ENCODE peak calls at places on chromosomes 11 and 22, in ten cellular contexts. Z is CD8-positive, alpha-beta T cell; V is lower lobe of right lung; Q is IMR-90; H is uterus; X is Peyer's patch; J is endodermal cell; D is mesendoderm; W is CD4-positive, CD25-positive, alpha-beta regulatory T cell; K is sigmoid colon. C is an unnamed sample.

GRCh38 chr11:65491163-65491465 is 7.7 kb upstream of the MALAT1 start:
- DNase-seq in Z (no peak), V (no peak), Q (no peak), H (no peak), X (peak), J (no peak), D (no peak), W (no peak), K (peak), C (no peak)

GRCh38 chr11:120608760-120609211 is 97.2 kb downstream of the GRIK4 start:
- DNase-seq in Z (no peak), V (peak), Q (no peak), H (no peak), X (no peak), J (peak), D (no peak), W (no peak), K (no peak), C (no peak)

GRCh38 chr11:79314906-79315689 is 125.7 kb downstream of the TENM4 start:
- DNase-seq in Z (no peak), V (no peak), Q (peak), H (no peak), X (no peak), J (peak), D (peak), W (no peak), K (no peak), C (no peak)

GRCh38 chr22:30861688-30862552 is 106.7 kb downstream of the MORC2 start:
- DNase-seq in Z (no peak), V (no peak), Q (no peak), H (no peak), X (no peak), J (no peak), D (no peak), W (no peak), K (no peak), C (no peak)

GRCh38 chr11:22337571-22338464 is at the start of gene SLC17A6:
- DNase-seq in Z (no peak), V (no peak), Q (peak), H (no peak), X (no peak), J (peak), D (peak), W (no peak), K (no peak), C (no peak)

GRCh38 chr11:64276653-64277431 is 7.6 kb downstream of the BAD start:
- DNase-seq in Z (no peak), V (peak), Q (no peak), H (no peak), X (no peak), J (no peak), D (no peak), W (no peak), K (no peak), C (peak)

GRCh38 chr11:114302663-114303062 is 6.5 kb downstream of the NNMT start:
- DNase-seq in Z (no peak), V (no peak), Q (no peak), H (no peak), X (no peak), J (no peak), D (no peak), W (no peak), K (no peak), C (no peak)

GRCh38 chr11:117273550-117274289 is 17.4 kb upstream of the BACE1-AS start:
- DNase-seq in Z (no peak), V (no peak), Q (peak), H (no peak), X (no peak), J (no peak), D (peak), W (no peak), K (no peak), C (no peak)

GRCh38 chr22:35622132-35622913 is 5.2 kb upstream of the MB start:
- DNase-seq in Z (no peak), V (peak), Q (no peak), H (peak), X (peak), J (peak), D (peak), W (no peak), K (peak), C (peak)

GRCh38 chr22:32987081-32987631 is 71.0 kb downstream of the SYN3 start:
- DNase-seq in Z (no peak), V (no peak), Q (no peak), H (no peak), X (no peak), J (peak), D (peak), W (no peak), K (no peak), C (no peak)
- H3K27ac ChIP-seq in Z (no peak), V (no peak), Q (no peak), H (no peak), X (no peak), J (peak), D (peak), W (no peak), K (no peak), C (no peak)

DNA sequence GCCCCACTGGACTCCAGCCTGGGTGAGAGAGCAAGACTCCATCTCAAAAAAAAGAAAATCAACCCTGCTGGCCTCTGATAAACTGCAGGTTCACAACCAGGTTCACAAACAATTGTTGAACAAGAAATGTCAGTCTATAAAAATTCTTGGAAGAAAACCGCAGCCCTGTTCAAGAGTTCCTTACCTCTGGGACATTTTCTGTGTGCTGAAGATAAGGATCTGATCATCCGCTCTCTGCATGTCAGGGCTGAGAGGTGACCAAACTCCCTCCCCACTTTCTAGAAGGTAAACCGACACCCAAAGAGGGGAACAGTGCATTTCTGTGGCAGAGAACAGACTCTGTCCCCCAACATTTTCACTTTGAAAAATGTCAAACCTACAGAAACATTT is 4.2 kb upstream of the UPK3A start:
- DNase-seq in Z (no peak), V (no peak), Q (no peak), H (no peak), X (no peak), J (no peak), D (no peak), W (no peak), K (no peak), C (no peak)
- H3K27ac ChIP-seq in Z (no peak), V (no peak), Q (peak), H (peak), X (peak), J (no peak), D (no peak), W (no peak), K (peak), C (no peak)

GRCh38 chr22:37141476-37141875 is 8.2 kb downstream of the IL2RB start:
- DNase-seq in Z (no peak), V (no peak), Q (no peak), H (no peak), X (no peak), J (no peak), D (no peak), W (no peak), K (no peak), C (no peak)
- H3K27ac ChIP-seq in Z (no peak), V (no peak), Q (no peak), H (no peak), X (no peak), J (no peak), D (no peak), W (peak), K (no peak), C (no peak)

GRCh38 chr11:126383301-126384052 is 28.0 kb downstream of the ST3GAL4 start:
- DNase-seq in Z (no peak), V (no peak), Q (no peak), H (no peak), X (no peak), J (peak), D (no peak), W (no peak), K (no peak), C (no peak)
- H3K27ac ChIP-seq in Z (no peak), V (no peak), Q (no peak), H (no peak), X (no peak), J (no peak), D (no peak), W (no peak), K (no peak), C (no peak)

DNA sequence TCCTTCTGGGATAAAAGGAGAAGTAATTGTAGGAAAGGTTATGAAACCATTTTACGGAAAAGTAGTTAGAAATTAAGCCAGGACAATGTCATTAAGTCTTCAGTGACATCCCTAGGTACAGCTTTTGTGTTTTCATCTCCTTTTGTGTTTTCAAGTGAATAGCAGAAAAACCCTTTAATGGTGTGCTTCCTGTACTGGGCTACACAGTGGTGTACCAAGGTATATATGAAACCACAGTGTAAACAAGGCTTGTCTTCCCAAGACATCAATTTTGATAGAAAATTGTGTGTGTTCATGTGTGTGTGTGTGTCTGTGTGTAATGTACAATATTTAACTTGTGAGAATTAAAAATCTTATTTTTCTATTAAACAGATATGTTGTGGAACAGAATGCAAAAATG is 8.9 kb downstream of the MRPL17 start:
- DNase-seq in Z (no peak), V (no peak), Q (no peak), H (no peak), X (no peak), J (no peak), D (no peak), W (no peak), K (no peak), C (no peak)
- H3K27ac ChIP-seq in Z (no peak), V (peak), Q (no peak), H (no peak), X (no peak), J (no peak), D (no peak), W (no peak), K (no peak), C (no peak)

GRCh38 chr11:111631034-111631665 is 28.9 kb downstream of the SIK2 start:
- DNase-seq in Z (no peak), V (no peak), Q (peak), H (no peak), X (no peak), J (no peak), D (no peak), W (no peak), K (no peak), C (no peak)
- H3K27ac ChIP-seq in Z (no peak), V (no peak), Q (no peak), H (no peak), X (no peak), J (no peak), D (no peak), W (no peak), K (no peak), C (no peak)

GRCh38 chr11:47406896-47407745 is 1.3 kb upstream of the SLC39A13 start:
- DNase-seq in Z (no peak), V (no peak), Q (peak), H (no peak), X (no peak), J (peak), D (peak), W (no peak), K (peak), C (peak)

GRCh38 chr11:47410404-47411264 is 2.2 kb downstream of the SLC39A13 start:
- DNase-seq in Z (no peak), V (no peak), Q (no peak), H (no peak), X (no peak), J (peak), D (no peak), W (no peak), K (no peak), C (no peak)

GRCh38 chr11:47408598-47409439 is 429 bp downstream of the SLC39A13 start:
- DNase-seq in Z (no peak), V (no peak), Q (peak), H (peak), X (no peak), J (peak), D (peak), W (no peak), K (peak), C (no peak)

GRCh38 chr11:47409440-47410403 is 1.3 kb downstream of the SLC39A13 start:
- DNase-seq in Z (no peak), V (no peak), Q (no peak), H (no peak), X (no peak), J (peak), D (no peak), W (no peak), K (no peak), C (no peak)

DNA sequence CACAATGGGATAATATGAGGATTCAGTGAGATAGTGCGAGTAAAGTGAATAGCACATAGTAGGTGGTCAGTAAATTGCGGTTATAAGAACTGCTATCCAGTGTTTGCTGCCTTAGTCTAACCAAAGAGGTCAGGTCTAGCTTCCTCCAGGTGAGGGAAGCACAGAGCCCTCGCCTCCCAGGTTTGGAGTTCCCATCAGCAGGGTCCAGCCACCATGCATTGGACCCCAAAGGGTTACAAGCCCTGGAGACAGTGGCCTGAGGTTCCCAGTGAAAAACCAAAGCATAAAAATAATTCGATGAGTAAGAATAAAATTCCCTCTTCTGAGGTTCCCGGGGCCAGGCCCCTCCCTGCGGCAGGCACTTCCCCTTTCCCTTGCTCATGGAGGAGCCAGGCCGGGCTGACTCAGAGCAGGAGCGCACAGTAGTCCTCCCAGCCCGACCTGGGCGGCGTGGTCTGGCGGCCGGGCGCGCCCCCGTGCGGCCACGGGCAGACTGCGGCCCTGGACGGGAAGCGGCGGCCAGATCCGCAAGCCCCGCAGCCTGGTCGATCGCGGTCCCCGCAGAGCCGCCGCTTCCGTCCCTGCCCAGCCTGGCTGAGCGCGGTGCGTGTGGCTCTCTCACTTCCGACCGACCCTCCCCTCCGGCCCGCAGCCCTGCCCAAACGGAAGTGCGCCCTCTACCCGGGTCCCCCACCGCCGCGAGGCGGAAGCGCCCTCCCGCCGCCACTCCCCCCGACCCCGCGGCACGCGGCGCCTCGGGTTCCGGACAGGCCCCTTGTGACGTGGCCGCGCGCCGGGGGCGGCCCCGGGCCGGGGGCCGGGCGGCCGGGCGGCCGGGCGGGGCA is at the start of gene SLC39A13:
- DNase-seq in Z (peak), V (peak), Q (peak), H (peak), X (peak), J (peak), D (peak), W (peak), K (peak), C (peak)
- H3K27ac ChIP-seq in Z (peak), V (peak), Q (peak), H (peak), X (peak), J (peak), D (peak), W (peak), K (peak), C (peak)